ENCODE peak calls at places on chromosomes 4 and X, in five cellular contexts. One of them, this sample, is unnamed. For H3K4me1, the result is how much of the 10 kb centered on the place peaks cover.

GRCh38 chr4:1318488-1319213 is 28.4 kb upstream of the UVSSA start:
- DNase-seq in GM12878: no peak
- DNase-seq in heart left ventricle: no peak
- DNase-seq in body of pancreas: no peak
- DNase-seq in left lung: no peak
- DNase-seq in this sample: peak

GRCh38 chr4:47855350-47855749 is 17.5 kb upstream of the CORIN start:
- DNase-seq in GM12878: no peak
- DNase-seq in heart left ventricle: no peak
- DNase-seq in body of pancreas: no peak
- DNase-seq in left lung: no peak
- DNase-seq in this sample: no peak

GRCh38 chr4:129355529-129355928 is 259.6 kb downstream of the C4orf33 start:
- DNase-seq in GM12878: no peak
- DNase-seq in heart left ventricle: no peak
- DNase-seq in body of pancreas: no peak
- DNase-seq in left lung: no peak
- DNase-seq in this sample: no peak

GRCh38 chr4:67751260-67751659 is 2.9 kb downstream of the GNRHR start:
- DNase-seq in GM12878: no peak
- DNase-seq in heart left ventricle: no peak
- DNase-seq in body of pancreas: no peak
- DNase-seq in left lung: no peak
- DNase-seq in this sample: no peak

GRCh38 chr4:114116861-114117260 is 137.4 kb upstream of the ARSJ start:
- DNase-seq in GM12878: no peak
- DNase-seq in heart left ventricle: no peak
- DNase-seq in body of pancreas: no peak
- DNase-seq in left lung: no peak
- DNase-seq in this sample: no peak

GRCh38 chr4:107931775-107932321 is 499 bp downstream of the CYP2U1 start:
- DNase-seq in GM12878: no peak
- DNase-seq in heart left ventricle: peak
- DNase-seq in body of pancreas: no peak
- DNase-seq in left lung: peak
- DNase-seq in this sample: no peak

GRCh38 chr4:151801547-151802516 is 41.0 kb upstream of the GATB start:
- DNase-seq in GM12878: no peak
- DNase-seq in heart left ventricle: no peak
- DNase-seq in body of pancreas: peak
- DNase-seq in left lung: no peak
- DNase-seq in this sample: no peak

GRCh38 chrX:10415704-10416001 is 204.7 kb downstream of the MID1 start:
- DNase-seq in GM12878: no peak
- DNase-seq in heart left ventricle: no peak
- DNase-seq in body of pancreas: no peak
- DNase-seq in left lung: no peak
- DNase-seq in this sample: no peak

GRCh38 chrX:7596822-7597221 is 246.1 kb upstream of the VCX start:
- DNase-seq in GM12878: no peak
- DNase-seq in heart left ventricle: no peak
- DNase-seq in body of pancreas: no peak
- DNase-seq in left lung: no peak
- DNase-seq in this sample: no peak

GRCh38 chr4:140556372-140557085 is 12.2 kb downstream of the UCP1 start:
- DNase-seq in GM12878: peak
- DNase-seq in heart left ventricle: no peak
- DNase-seq in body of pancreas: no peak
- DNase-seq in left lung: no peak
- DNase-seq in this sample: no peak

GRCh38 chrX:41559662-41560061 is 112.5 kb downstream of the NYX start:
- DNase-seq in GM12878: no peak
- DNase-seq in heart left ventricle: peak
- DNase-seq in body of pancreas: no peak
- DNase-seq in left lung: no peak
- DNase-seq in this sample: peak

GRCh38 chr4:151165205-151166000 is 66.0 kb downstream of the RPS3A start:
- DNase-seq in GM12878: no peak
- DNase-seq in heart left ventricle: no peak
- DNase-seq in body of pancreas: no peak
- DNase-seq in left lung: no peak
- DNase-seq in this sample: no peak

GRCh38 chr4:815464-816146 is 10.3 kb downstream of the CPLX1 start:
- DNase-seq in GM12878: no peak
- DNase-seq in heart left ventricle: no peak
- DNase-seq in body of pancreas: no peak
- DNase-seq in left lung: peak
- DNase-seq in this sample: no peak

GRCh38 chr4:176778491-176778890 is 14.2 kb downstream of the VEGFC start:
- DNase-seq in GM12878: no peak
- DNase-seq in heart left ventricle: no peak
- DNase-seq in body of pancreas: no peak
- DNase-seq in left lung: no peak
- DNase-seq in this sample: no peak

GRCh38 chr4:3364199-3364598 is 71.4 kb downstream of the RGS12 start:
- DNase-seq in GM12878: no peak
- DNase-seq in heart left ventricle: no peak
- DNase-seq in body of pancreas: no peak
- DNase-seq in left lung: no peak
- DNase-seq in this sample: no peak

GRCh38 chr4:89000844-89001360 is 56.1 kb downstream of the FAM13A start:
- DNase-seq in GM12878: no peak
- DNase-seq in heart left ventricle: no peak
- DNase-seq in body of pancreas: peak
- DNase-seq in left lung: no peak
- DNase-seq in this sample: no peak

GRCh38 chrX:52923781-52924241 is 26.7 kb downstream of the FAM156B start:
- DNase-seq in GM12878: peak
- DNase-seq in heart left ventricle: peak
- DNase-seq in body of pancreas: peak
- DNase-seq in left lung: no peak
- DNase-seq in this sample: no peak

GRCh38 chr4:1201851-1202525 is 29.6 kb upstream of the SPON2 start:
- DNase-seq in GM12878: peak
- DNase-seq in heart left ventricle: peak
- DNase-seq in body of pancreas: peak
- DNase-seq in left lung: peak
- DNase-seq in this sample: peak

GRCh38 chr4:73734405-73735070 is 5.8 kb upstream of the CXCL8 start:
- DNase-seq in GM12878: no peak
- DNase-seq in heart left ventricle: no peak
- DNase-seq in body of pancreas: no peak
- DNase-seq in left lung: no peak
- DNase-seq in this sample: no peak

GRCh38 chrX:34656842-34657780 is at the start of gene TMEM47:
- DNase-seq in GM12878: no peak
- DNase-seq in heart left ventricle: peak
- DNase-seq in body of pancreas: peak
- DNase-seq in left lung: peak
- DNase-seq in this sample: peak

GRCh38 chr4:140351778-140352177 is 21.7 kb upstream of the SCOC start:
- DNase-seq in GM12878: no peak
- DNase-seq in heart left ventricle: no peak
- DNase-seq in body of pancreas: no peak
- DNase-seq in left lung: no peak
- DNase-seq in this sample: no peak

GRCh38 chrX:96372313-96373046 is 312.2 kb upstream of the DIAPH2 start:
- DNase-seq in GM12878: no peak
- DNase-seq in heart left ventricle: no peak
- DNase-seq in body of pancreas: peak
- DNase-seq in left lung: no peak
- DNase-seq in this sample: no peak

GRCh38 chr4:138088449-138089208 is 153.5 kb downstream of the SLC7A11 start:
- DNase-seq in GM12878: no peak
- DNase-seq in heart left ventricle: no peak
- DNase-seq in body of pancreas: no peak
- DNase-seq in left lung: no peak
- DNase-seq in this sample: no peak

GRCh38 chr4:139975830-139976272 is 178.1 kb downstream of the MAML3 start:
- DNase-seq in GM12878: no peak
- DNase-seq in heart left ventricle: no peak
- DNase-seq in body of pancreas: peak
- DNase-seq in left lung: no peak
- DNase-seq in this sample: peak

GRCh38 chrX:104112326-104112951 is at the start of gene ZCCHC18:
- DNase-seq in GM12878: no peak
- DNase-seq in heart left ventricle: peak
- DNase-seq in body of pancreas: peak
- DNase-seq in left lung: peak
- DNase-seq in this sample: peak

GRCh38 chrX:69031181-69031580 is 134.1 kb downstream of the PJA1 start:
- DNase-seq in GM12878: no peak
- DNase-seq in heart left ventricle: no peak
- DNase-seq in body of pancreas: no peak
- DNase-seq in left lung: no peak
- DNase-seq in this sample: no peak

GRCh38 chr4:15504041-15504440 is 34.4 kb downstream of the CC2D2A start:
- DNase-seq in GM12878: no peak
- DNase-seq in heart left ventricle: no peak
- DNase-seq in body of pancreas: no peak
- DNase-seq in left lung: no peak
- DNase-seq in this sample: no peak

GRCh38 chr4:15501941-15502340 is 32.3 kb downstream of the CC2D2A start:
- DNase-seq in GM12878: no peak
- DNase-seq in heart left ventricle: no peak
- DNase-seq in body of pancreas: no peak
- DNase-seq in left lung: no peak
- DNase-seq in this sample: no peak

GRCh38 chr4:15507679-15508078 is 38.0 kb downstream of the CC2D2A start:
- DNase-seq in GM12878: no peak
- DNase-seq in heart left ventricle: no peak
- DNase-seq in body of pancreas: no peak
- DNase-seq in left lung: no peak
- DNase-seq in this sample: no peak

GRCh38 chr4:15500721-15501120 is 31.0 kb downstream of the CC2D2A start:
- DNase-seq in GM12878: no peak
- DNase-seq in heart left ventricle: no peak
- DNase-seq in body of pancreas: no peak
- DNase-seq in left lung: no peak
- DNase-seq in this sample: no peak

DNA sequence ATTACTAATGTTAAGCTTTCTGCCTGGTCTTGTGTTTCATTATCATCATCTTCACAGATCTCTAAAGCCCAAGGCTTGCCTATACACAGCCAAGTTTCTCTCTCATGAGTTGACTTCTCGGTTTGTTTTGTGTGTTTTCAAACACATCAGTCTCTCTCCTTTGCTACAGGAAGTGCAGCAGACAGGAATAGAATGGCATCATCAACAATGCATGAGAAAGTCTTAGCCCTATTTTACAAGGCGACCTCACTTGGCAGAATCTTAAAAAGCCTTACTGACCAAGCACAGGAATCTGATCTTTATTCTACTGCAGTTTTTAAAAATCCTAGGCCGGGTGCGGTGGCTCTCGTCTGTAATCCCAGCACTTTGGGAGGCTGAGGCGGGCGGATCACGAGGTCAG is 36.8 kb downstream of the CC2D2A start:
- DNase-seq in GM12878: no peak
- DNase-seq in heart left ventricle: no peak
- DNase-seq in body of pancreas: no peak
- DNase-seq in left lung: no peak
- DNase-seq in this sample: no peak
- H3K27ac ChIP-seq in GM12878: no peak
- H3K27ac ChIP-seq in heart left ventricle: no peak
- H3K27ac ChIP-seq in body of pancreas: no peak
- H3K27ac ChIP-seq in left lung: no peak
- H3K27ac ChIP-seq in this sample: no peak

GRCh38 chr4:4533461-4534169 is 8.2 kb downstream of the STX18 start:
- DNase-seq in GM12878: no peak
- DNase-seq in heart left ventricle: no peak
- DNase-seq in body of pancreas: no peak
- DNase-seq in left lung: no peak
- DNase-seq in this sample: no peak

GRCh38 chr4:4532371-4532770 is 9.5 kb downstream of the STX18 start:
- DNase-seq in GM12878: no peak
- DNase-seq in heart left ventricle: no peak
- DNase-seq in body of pancreas: no peak
- DNase-seq in left lung: no peak
- DNase-seq in this sample: no peak

GRCh38 chr4:4534515-4535145 is 7.2 kb downstream of the STX18 start:
- DNase-seq in GM12878: no peak
- DNase-seq in heart left ventricle: no peak
- DNase-seq in body of pancreas: no peak
- DNase-seq in left lung: no peak
- DNase-seq in this sample: no peak

GRCh38 chr4:4541040-4541631 is 712 bp downstream of the STX18 start:
- DNase-seq in GM12878: peak
- DNase-seq in heart left ventricle: peak
- DNase-seq in body of pancreas: peak
- DNase-seq in left lung: peak
- DNase-seq in this sample: no peak

DNA sequence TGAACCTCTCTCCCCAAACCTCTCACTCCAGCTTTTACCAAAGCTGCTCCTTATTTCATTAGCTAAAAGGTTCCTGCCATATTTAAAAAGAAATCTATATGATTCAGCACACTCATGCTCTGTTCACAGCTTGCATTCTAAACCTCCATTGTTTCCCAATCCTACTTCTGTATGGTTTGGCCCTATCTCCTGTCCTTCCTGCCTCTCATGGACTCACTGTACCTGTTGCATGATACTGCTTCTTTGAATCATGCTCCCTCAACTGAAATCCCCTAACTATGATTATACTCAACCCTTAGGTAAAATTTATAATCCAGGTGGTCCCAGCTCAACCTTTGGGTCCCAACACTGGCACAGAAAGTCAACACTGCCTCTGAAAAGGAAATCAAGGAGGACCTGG is 6.3 kb downstream of the STX18 start:
- DNase-seq in GM12878: no peak
- DNase-seq in heart left ventricle: no peak
- DNase-seq in body of pancreas: no peak
- DNase-seq in left lung: no peak
- DNase-seq in this sample: no peak
- H3K4me1 ChIP-seq in GM12878: under half
- H3K4me1 ChIP-seq in heart left ventricle: under half
- H3K4me1 ChIP-seq in body of pancreas: under half
- H3K4me1 ChIP-seq in left lung: under half
- H3K4me1 ChIP-seq in this sample: under half

GRCh38 chrX:50211510-50211909 is 6.9 kb downstream of the CCNB3 start:
- DNase-seq in GM12878: no peak
- DNase-seq in heart left ventricle: no peak
- DNase-seq in body of pancreas: no peak
- DNase-seq in left lung: no peak
- DNase-seq in this sample: no peak
- TF ChIP-seq CTCF in GM12878: no peak
- TF ChIP-seq CTCF in heart left ventricle: no peak
- TF ChIP-seq CTCF in body of pancreas: no peak
- TF ChIP-seq CTCF in left lung: peak
- TF ChIP-seq CTCF in this sample: no peak

DNA sequence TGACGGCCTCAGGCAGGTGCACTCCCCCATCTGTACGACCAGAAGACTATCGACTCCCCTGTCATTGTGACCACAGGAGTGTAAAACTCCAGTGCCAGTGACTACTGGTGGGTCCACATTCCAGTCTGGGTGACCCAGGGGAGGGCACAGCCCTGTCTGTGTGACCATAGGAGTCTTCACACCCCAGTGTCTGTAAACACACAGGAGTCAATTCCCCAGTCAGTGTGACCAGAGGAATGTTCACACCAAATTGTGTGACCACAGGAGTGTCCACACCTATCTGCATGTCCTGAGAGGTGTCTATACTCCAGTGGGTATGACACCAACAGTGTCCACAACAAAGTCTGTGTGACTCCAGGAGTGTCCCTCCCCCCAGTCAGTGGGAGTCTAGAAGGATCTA is 12.0 kb downstream of the FTSJ1 start:
- DNase-seq in GM12878: no peak
- DNase-seq in heart left ventricle: no peak
- DNase-seq in body of pancreas: no peak
- DNase-seq in left lung: no peak
- DNase-seq in this sample: no peak
- H3K27ac ChIP-seq in GM12878: no peak
- H3K27ac ChIP-seq in heart left ventricle: no peak
- H3K27ac ChIP-seq in body of pancreas: no peak
- H3K27ac ChIP-seq in left lung: no peak
- H3K27ac ChIP-seq in this sample: no peak